ENCODE peak calls at places on chromosomes 3 and 15, in ten cellular contexts. Z is foreskin fibroblast, E is fibroblast of lung, M is astrocyte of the spinal cord, T is GM06990, U is PC-3, H is heart left ventricle, C is fibroblast of mammary gland, S is AG09309, K is uterus. D is an unnamed sample.

GRCh38 chr15:78605201-78605600 is 15.6 kb downstream of the CHRNA3 start:
- DNase-seq in Z (no peak), E (no peak), M (no peak), T (no peak), U (no peak), H (no peak), C (no peak), S (no peak), K (no peak), D (no peak)

GRCh38 chr3:194130807-194131589 is 5.0 kb upstream of the HES1 start:
- DNase-seq in Z (no peak), E (peak; percentile 77), M (peak; percentile 56), T (peak; percentile 95), U (peak; percentile 97), H (peak; percentile 29), C (no peak), S (no peak), K (no peak), D (no peak)

GRCh38 chr15:70348581-70349344 is 251.0 kb upstream of the TLE3 start:
- DNase-seq in Z (no peak), E (peak; percentile 8), M (no peak), T (no peak), U (no peak), H (peak; percentile 31), C (peak; percentile 79), S (peak; percentile 7), K (peak; percentile 46), D (no peak)

GRCh38 chr15:78671626-78672211 is 30.7 kb upstream of the CHRNB4 start:
- DNase-seq in Z (no peak), E (no peak), M (no peak), T (no peak), U (no peak), H (no peak), C (no peak), S (no peak), K (no peak), D (no peak)

GRCh38 chr3:177420643-177421042 is 223.4 kb upstream of the TBL1XR1 start:
- DNase-seq in Z (peak; percentile 46), E (peak; percentile 89), M (peak; percentile 32), T (no peak), U (peak; percentile 46), H (no peak), C (peak; percentile 78), S (no peak), K (peak; percentile 27), D (no peak)

GRCh38 chr3:157999246-157999645 is 107.0 kb downstream of the SHOX2 start:
- DNase-seq in Z (no peak), E (no peak), M (no peak), T (no peak), U (peak; percentile 55), H (no peak), C (peak; percentile 2), S (no peak), K (no peak), D (no peak)

GRCh38 chr3:113241292-113242033 is 30.1 kb downstream of the BOC start:
- DNase-seq in Z (no peak), E (peak; percentile 83), M (peak; percentile 73), T (no peak), U (no peak), H (no peak), C (peak; percentile 33), S (no peak), K (peak; percentile 53), D (no peak)

GRCh38 chr15:62977952-62978811 is 64.4 kb upstream of the TPM1 start:
- DNase-seq in Z (peak; percentile 55), E (peak; percentile 77), M (peak; percentile 5), T (no peak), U (no peak), H (no peak), C (peak; percentile 48), S (no peak), K (no peak), D (no peak)

GRCh38 chr3:106001923-106002322 is 133.1 kb upstream of the CBLB start:
- DNase-seq in Z (no peak), E (no peak), M (no peak), T (no peak), U (no peak), H (no peak), C (no peak), S (no peak), K (no peak), D (no peak)
- H3K4me3 ChIP-seq in Z (no peak overlapping the region), E (no peak overlapping the region), M (no peak overlapping the region), T (no peak overlapping the region), U (no peak overlapping the region), H (no peak overlapping the region), C (no peak overlapping the region), S (no peak overlapping the region), K (no peak overlapping the region), D (no peak overlapping the region)

GRCh38 chr15:38671003-38671382 is 106.4 kb upstream of the RASGRP1 start:
- DNase-seq in Z (no peak), E (no peak), M (no peak), T (no peak), U (no peak), H (no peak), C (no peak), S (no peak), K (no peak), D (no peak)

GRCh38 chr15:38672814-38673292 is 108.2 kb upstream of the RASGRP1 start:
- DNase-seq in Z (no peak), E (no peak), M (no peak), T (no peak), U (no peak), H (no peak), C (no peak), S (no peak), K (no peak), D (no peak)

GRCh38 chr15:38670142-38671002 is 105.8 kb upstream of the RASGRP1 start:
- DNase-seq in Z (no peak), E (no peak), M (no peak), T (no peak), U (no peak), H (no peak), C (no peak), S (no peak), K (no peak), D (no peak)

GRCh38 chr15:38669160-38669505 is 104.5 kb upstream of the RASGRP1 start:
- DNase-seq in Z (no peak), E (no peak), M (no peak), T (no peak), U (no peak), H (no peak), C (no peak), S (no peak), K (no peak), D (no peak)

DNA sequence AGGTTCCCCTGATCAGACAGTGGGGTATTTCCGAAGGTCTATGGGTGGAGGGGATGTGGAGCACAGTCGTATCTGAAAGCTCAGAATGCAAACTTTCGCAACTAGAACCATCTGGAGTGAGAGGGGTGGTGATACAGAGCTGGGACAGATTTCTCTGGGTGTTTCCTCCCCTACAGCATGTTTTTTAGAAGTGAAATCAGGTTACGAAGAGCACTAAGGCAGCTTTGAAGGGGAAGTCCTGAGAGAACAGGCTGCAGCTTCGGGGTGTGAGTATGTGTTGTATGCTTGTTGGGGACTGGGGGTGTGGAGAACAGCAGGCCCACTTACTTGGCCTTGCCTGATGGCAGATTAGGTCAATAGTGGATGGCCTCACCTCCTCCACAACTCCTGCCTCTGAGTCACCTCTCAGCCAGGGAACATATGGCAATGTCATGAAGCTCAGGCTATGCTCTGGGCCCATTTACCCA is 107.1 kb upstream of the RASGRP1 start:
- DNase-seq in Z (peak; percentile 11), E (no peak), M (no peak), T (peak; percentile 77), U (no peak), H (no peak), C (peak; percentile 58), S (no peak), K (no peak), D (no peak)
- H3K4me3 ChIP-seq in Z (no peak overlapping the region), E (no peak overlapping the region), M (no peak overlapping the region), T (peak overlapping the region; percentile 16), U (no peak overlapping the region), H (no peak overlapping the region), C (no peak overlapping the region), S (no peak overlapping the region), K (no peak overlapping the region), D (no peak overlapping the region)

DNA sequence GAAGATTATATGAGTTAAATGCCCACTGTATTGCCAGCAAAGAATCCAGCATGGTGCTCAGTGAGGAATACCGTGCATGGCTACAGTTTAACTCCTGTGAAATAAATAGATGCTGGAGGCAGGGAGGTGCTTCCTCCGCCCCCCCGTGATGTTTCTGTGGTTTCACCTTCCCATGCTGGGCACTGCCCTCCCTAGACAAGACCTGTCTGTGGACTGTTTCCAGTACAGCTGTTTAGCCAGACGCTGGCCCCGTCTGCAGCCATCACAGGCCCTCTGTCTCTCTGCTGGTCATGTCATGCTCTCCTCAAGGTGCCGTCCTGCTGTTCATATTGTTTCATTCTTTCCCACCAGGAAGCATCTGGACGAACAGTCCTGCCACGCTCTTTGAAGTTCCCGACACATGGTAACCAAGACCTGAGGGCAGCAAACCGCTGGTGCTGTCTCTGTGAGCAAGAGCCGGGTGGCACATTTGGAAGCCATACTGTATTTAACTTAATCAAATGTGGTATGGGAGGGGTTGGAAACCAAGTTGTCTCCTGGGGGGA is 31.4 kb downstream of the GOLGA8S start:
- DNase-seq in Z (no peak), E (no peak), M (no peak), T (no peak), U (no peak), H (no peak), C (no peak), S (no peak), K (no peak), D (no peak)
- H3K4me3 ChIP-seq in Z (no peak overlapping the region), E (no peak overlapping the region), M (no peak overlapping the region), T (no peak overlapping the region), U (no peak overlapping the region), H (no peak overlapping the region), C (no peak overlapping the region), S (no peak overlapping the region), K (no peak overlapping the region), D (no peak overlapping the region)

GRCh38 chr3:152269423-152270144 is 855 bp downstream of the MBNL1 start:
- DNase-seq in Z (peak; percentile 89), E (peak; percentile 94), M (peak; percentile 93), T (no peak), U (peak; percentile 77), H (peak; percentile 66), C (peak; percentile 94), S (peak; percentile 93), K (peak; percentile 71), D (peak; percentile 87)

GRCh38 chr3:152267831-152268500 is 763 bp upstream of the MBNL1 start:
- DNase-seq in Z (no peak), E (peak; percentile 31), M (no peak), T (no peak), U (no peak), H (no peak), C (no peak), S (no peak), K (no peak), D (no peak)

GRCh38 chr3:152268501-152269422 is at the start of gene MBNL1:
- DNase-seq in Z (peak; percentile 72), E (peak; percentile 80), M (peak; percentile 87), T (peak; percentile 94), U (peak; percentile 79), H (peak; percentile 83), C (peak; percentile 71), S (no peak), K (peak; percentile 76), D (peak; percentile 73)

GRCh38 chr3:152264378-152264777 is 4.4 kb upstream of the MBNL1 start:
- DNase-seq in Z (no peak), E (no peak), M (no peak), T (no peak), U (no peak), H (no peak), C (no peak), S (no peak), K (no peak), D (no peak)

DNA sequence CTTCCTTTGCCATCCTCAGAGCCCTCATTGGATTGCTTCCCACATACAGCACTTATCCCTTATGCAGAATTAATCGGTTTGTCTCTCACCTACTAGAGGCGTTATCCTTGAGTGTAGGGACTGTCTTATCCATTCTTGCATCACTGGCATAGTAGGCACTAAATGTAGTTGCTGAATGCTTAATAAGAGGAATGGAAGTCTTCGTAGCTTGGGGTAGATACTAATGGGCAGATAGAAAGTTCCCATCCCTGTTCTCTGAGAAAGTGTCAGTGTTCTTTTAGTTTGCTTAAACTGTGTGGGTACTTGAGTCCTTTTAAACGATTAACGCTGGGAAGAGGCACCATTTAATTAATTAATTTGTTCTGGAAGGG is 1.4 kb upstream of the MBNL1 start:
- DNase-seq in Z (no peak), E (no peak), M (no peak), T (no peak), U (no peak), H (no peak), C (no peak), S (no peak), K (no peak), D (no peak)
- H3K4me3 ChIP-seq in Z (peak overlapping the region; percentile 73), E (no peak overlapping the region), M (no peak overlapping the region), T (no peak overlapping the region), U (no peak overlapping the region), H (no peak overlapping the region), C (no peak overlapping the region), S (no peak overlapping the region), K (peak overlapping the region; percentile 58), D (peak overlapping the region; percentile 87)

D was measured in gastrocnemius medialis.